ENCODE peak calls at places on chromosome 14, in eight cellular contexts. Y is tibial artery, V is fibroblast of villous mesenchyme, P is transverse colon, T is testis, K is heart right ventricle, Q is thoracic aorta, S is colonic mucosa. X is an unnamed sample.

GRCh38 chr14:56759094-56759493 is 51.2 kb downstream of the OTX2 start:
- DNase-seq in K (no peak), S (no peak), Q (no peak), P (no peak), T (no peak), V (no peak), Y (no peak), X (no peak)

GRCh38 chr14:59254911-59255545 is 66.6 kb downstream of the DAAM1 start:
- DNase-seq in V (peak), T (peak), K (no peak), S (peak), P (no peak), Y (peak), Q (no peak), X (no peak)

GRCh38 chr14:20499881-20500280 is 5.5 kb upstream of the RNASE10 start:
- DNase-seq in S (no peak), V (no peak), K (no peak), P (no peak), Y (no peak), T (no peak), Q (no peak), X (no peak)

GRCh38 chr14:63405715-63406114 is 87.0 kb upstream of the GPHB5 start:
- DNase-seq in S (no peak), Q (no peak), K (no peak), P (no peak), V (no peak), T (no peak), Y (no peak), X (no peak)

GRCh38 chr14:81449576-81449975 is 49.5 kb upstream of the STON2 start:
- DNase-seq in Y (no peak), P (no peak), T (no peak), Q (no peak), V (no peak), S (no peak), K (no peak), X (no peak)

GRCh38 chr14:62667515-62667914 is 377.7 kb downstream of the KCNH5 start:
- DNase-seq in K (no peak), P (no peak), S (no peak), Y (no peak), Q (no peak), T (no peak), V (no peak), X (no peak)

GRCh38 chr14:23573384-23573783 is 5.2 kb downstream of the JPH4 start:
- DNase-seq in P (no peak), Q (no peak), T (no peak), Y (no peak), V (no peak), S (no peak), K (no peak), X (no peak)

GRCh38 chr14:93267149-93267711 is 60.2 kb downstream of the UBR7 start:
- DNase-seq in Q (no peak), V (no peak), K (no peak), Y (no peak), T (no peak), P (no peak), S (no peak), X (no peak)

GRCh38 chr14:25108959-25109358 is 59.0 kb upstream of the STXBP6 start:
- DNase-seq in S (peak), Q (no peak), V (no peak), T (peak), P (peak), K (no peak), Y (no peak), X (peak)

GRCh38 chr14:96249016-96249415 is 7.0 kb upstream of the BDKRB1 start:
- DNase-seq in Q (no peak), V (peak), P (no peak), Y (peak), T (no peak), K (no peak), S (no peak), X (no peak)

GRCh38 chr14:37591311-37591940 is 3.6 kb downstream of the FOXA1 start:
- DNase-seq in S (peak), V (no peak), T (no peak), K (peak), Y (no peak), P (peak), Q (no peak), X (no peak)

GRCh38 chr14:81137316-81137715 is 83.4 kb downstream of the GTF2A1 start:
- DNase-seq in V (peak), T (no peak), S (no peak), Q (no peak), K (no peak), Y (no peak), P (no peak), X (peak)

GRCh38 chr14:38357557-38357956 is 101.7 kb upstream of the CLEC14A start:
- DNase-seq in T (no peak), Y (no peak), V (peak), S (no peak), Q (no peak), P (no peak), K (no peak), X (no peak)

GRCh38 chr14:60964901-60965300 is 16.0 kb downstream of the TRMT5 start:
- DNase-seq in Q (no peak), Y (no peak), S (no peak), P (no peak), V (no peak), T (no peak), K (no peak), X (no peak)

GRCh38 chr14:104287301-104288009 is 149.1 kb downstream of the KIF26A start:
- DNase-seq in Q (no peak), V (no peak), Y (no peak), S (no peak), K (no peak), P (no peak), T (no peak), X (no peak)

GRCh38 chr14:106820119-106820518 is 1293.7 kb downstream of the TMEM121 start:
- DNase-seq in P (no peak), K (no peak), Y (no peak), Q (no peak), V (no peak), T (no peak), S (no peak), X (no peak)

GRCh38 chr14:71403673-71404072 is 496.4 kb downstream of the PCNX1 start:
- DNase-seq in T (no peak), P (peak), K (no peak), S (peak), Y (no peak), Q (no peak), V (peak), X (no peak)

GRCh38 chr14:92437729-92438280 is 75.8 kb upstream of the RIN3 start:
- DNase-seq in V (no peak), P (no peak), Q (no peak), S (no peak), T (no peak), K (no peak), Y (no peak), X (no peak)

GRCh38 chr14:104880584-104881210 is 15.6 kb downstream of the CEP170B start:
- DNase-seq in Y (no peak), V (no peak), S (no peak), T (no peak), P (no peak), K (no peak), Q (no peak), X (no peak)

GRCh38 chr14:34676516-34677211 is 37.7 kb downstream of the CFL2 start:
- DNase-seq in S (no peak), Y (no peak), V (no peak), T (no peak), P (no peak), K (no peak), Q (no peak), X (no peak)

GRCh38 chr14:94876306-94876705 is 106.4 kb upstream of the GSC start:
- DNase-seq in S (no peak), K (no peak), P (no peak), T (no peak), V (no peak), Y (no peak), Q (no peak), X (no peak)

GRCh38 chr14:104433401-104434213 is 146.0 kb upstream of the C14orf180 start:
- DNase-seq in Q (no peak), S (peak), Y (no peak), V (no peak), P (no peak), K (no peak), T (no peak), X (no peak)

GRCh38 chr14:60151715-60152114 is 13.5 kb downstream of the DHRS7 start:
- DNase-seq in K (peak), Y (peak), V (peak), Q (peak), T (peak), P (peak), S (peak), X (no peak)

GRCh38 chr14:37131205-37131604 is 41.2 kb downstream of the SLC25A21 start:
- DNase-seq in Y (no peak), K (no peak), S (no peak), V (no peak), T (peak), P (no peak), Q (no peak), X (no peak)

GRCh38 chr14:69993326-69993725 is 114.1 kb downstream of the SMOC1 start:
- DNase-seq in T (peak), K (no peak), P (no peak), S (no peak), Y (no peak), Q (no peak), V (no peak), X (no peak)

GRCh38 chr14:69039287-69039628 is 60.2 kb upstream of the ACTN1 start:
- DNase-seq in K (no peak), V (peak), S (no peak), Y (no peak), T (no peak), P (no peak), Q (no peak), X (no peak)

GRCh38 chr14:68471029-68471963 is 321.6 kb downstream of the ZFP36L1 start:
- DNase-seq in V (no peak), T (no peak), Y (no peak), K (no peak), Q (no peak), P (no peak), S (no peak), X (no peak)

GRCh38 chr14:49187799-49188198 is 398.4 kb downstream of the RPS29 start:
- DNase-seq in Y (no peak), T (no peak), Q (no peak), S (no peak), V (no peak), K (no peak), P (no peak), X (no peak)

GRCh38 chr14:22900088-22900799 is 17.2 kb downstream of the REM2 start:
- DNase-seq in K (no peak), S (peak), T (peak), Q (no peak), Y (no peak), P (peak), V (peak), X (peak)

GRCh38 chr14:56333361-56334279 is 215.4 kb downstream of the PELI2 start:
- DNase-seq in Y (no peak), T (no peak), V (peak), K (no peak), S (no peak), P (no peak), Q (no peak), X (no peak)

GRCh38 chr14:96086032-96086431 is 46.9 kb downstream of the C14orf132 start:
- DNase-seq in V (peak), T (no peak), Y (no peak), S (no peak), Q (no peak), K (no peak), P (no peak), X (peak)

GRCh38 chr14:33297565-33297964 is 358.9 kb downstream of the NPAS3 start:
- DNase-seq in Q (no peak), Y (no peak), K (no peak), T (no peak), P (no peak), V (no peak), S (no peak), X (no peak)

GRCh38 chr14:58808828-58809227 is 171.1 kb downstream of the DACT1 start:
- DNase-seq in P (no peak), V (peak), K (no peak), T (peak), Q (no peak), Y (peak), S (peak), X (peak)

GRCh38 chr14:23067847-23068791 is 10.8 kb upstream of the CDH24 start:
- DNase-seq in T (no peak), Y (no peak), P (no peak), S (no peak), Q (no peak), K (no peak), V (no peak), X (no peak)

GRCh38 chr14:66709292-66709691 is 201.3 kb downstream of the GPHN start:
- DNase-seq in T (no peak), P (no peak), K (no peak), Y (no peak), S (no peak), V (no peak), Q (no peak), X (peak)

GRCh38 chr14:28305938-28306337 is 460.6 kb upstream of the FOXG1 start:
- DNase-seq in K (no peak), Q (no peak), P (no peak), T (no peak), V (no peak), Y (no peak), S (no peak), X (no peak)

GRCh38 chr14:102235275-102235897 is 69.6 kb downstream of the MOK start:
- DNase-seq in T (peak), V (peak), Y (peak), K (peak), P (peak), S (peak), Q (peak), X (peak)
- H3K4me3 ChIP-seq in T (peak), V (peak), Y (peak), K (peak), P (no peak), S (no peak), Q (peak), X (peak)

DNA sequence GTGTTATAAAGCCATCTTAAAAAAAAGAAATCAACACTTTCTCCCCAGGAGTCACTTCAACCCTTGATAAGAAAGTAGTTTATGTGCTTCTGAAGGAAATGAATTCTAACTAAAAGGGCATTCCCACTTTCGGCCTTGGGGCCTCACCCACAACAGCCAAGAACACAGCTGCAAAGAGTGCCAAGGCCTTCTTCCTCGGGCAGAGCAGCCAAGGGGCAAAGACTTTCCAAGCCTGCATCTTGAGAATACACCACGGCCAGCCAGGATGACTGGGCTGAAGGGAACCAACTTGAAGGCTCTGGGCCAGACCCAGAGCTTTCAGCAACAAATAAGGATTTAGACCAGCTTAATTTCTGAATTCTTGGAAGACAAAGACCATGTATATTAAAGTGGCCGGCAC is 60.4 kb upstream of the FOXN3 start:
- DNase-seq in S (peak), K (no peak), V (no peak), P (peak), T (peak), Y (peak), Q (peak), X (no peak)
- TF ChIP-seq CTCF in S (no peak), K (no peak), V (no peak), P (no peak), T (no peak), Y (no peak), Q (no peak), X (no peak)

DNA sequence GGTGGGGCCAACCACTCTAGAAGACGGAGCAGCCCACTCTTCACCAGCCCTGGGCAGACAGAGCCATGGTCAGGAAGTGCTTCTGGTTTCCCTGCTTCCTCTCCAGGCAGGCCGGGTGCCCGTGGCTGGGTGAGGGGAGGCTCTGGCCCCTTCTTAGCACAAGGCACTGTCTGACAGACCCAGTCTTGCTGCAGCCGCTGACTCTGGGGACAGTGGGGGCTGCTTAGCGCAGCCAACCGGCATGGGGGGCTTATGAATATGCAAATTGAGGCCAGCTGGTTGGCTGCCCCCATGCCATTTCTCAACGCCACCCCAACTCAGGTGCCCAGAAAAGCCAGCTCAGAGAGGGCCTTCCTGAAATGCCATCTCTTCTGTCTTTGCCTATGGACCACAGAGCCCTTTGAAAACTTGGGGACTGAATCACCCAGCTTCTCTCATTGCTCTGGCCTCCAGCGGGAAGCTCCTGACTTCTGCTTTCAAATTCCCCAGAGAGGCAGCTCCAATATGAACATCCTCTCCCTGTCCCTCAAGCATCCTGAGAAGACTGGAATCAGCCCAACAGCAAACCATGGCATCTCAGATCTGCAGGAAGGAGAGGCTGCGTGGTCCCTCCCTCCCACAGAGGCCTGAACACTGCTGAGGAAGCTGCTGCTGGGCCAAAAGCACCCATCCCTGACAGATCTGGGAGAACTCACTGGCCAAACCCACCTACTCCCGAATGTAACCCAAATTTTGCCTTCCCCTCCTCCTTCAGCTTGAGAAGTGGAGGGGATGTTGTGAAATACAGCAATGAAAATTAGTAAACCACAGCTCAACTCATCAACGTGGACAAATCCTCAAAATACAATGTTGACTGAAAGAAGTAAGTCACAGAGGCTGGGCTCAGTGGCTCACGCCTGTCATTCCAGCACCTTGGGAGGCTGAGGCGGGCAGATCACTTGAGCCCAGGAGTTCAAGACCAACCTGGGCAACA is at the start of gene PROX2:
- DNase-seq in Y (no peak), S (no peak), K (no peak), V (peak), P (no peak), T (no peak), Q (no peak), X (no peak)
- H3K4me3 ChIP-seq in Y (no peak), S (no peak), K (no peak), V (no peak), P (no peak), T (no peak), Q (no peak), X (no peak)

GRCh38 chr14:91371011-91371989 is 46.3 kb downstream of the CCDC88C start:
- DNase-seq in Q (no peak), P (no peak), S (no peak), T (no peak), V (no peak), K (no peak), Y (no peak), X (no peak)

GRCh38 chr14:91371990-91372375 is 45.6 kb downstream of the CCDC88C start:
- DNase-seq in P (no peak), T (no peak), Q (no peak), K (no peak), Y (no peak), V (no peak), S (no peak), X (no peak)

GRCh38 chr14:91374287-91374880 is 43.2 kb downstream of the CCDC88C start:
- DNase-seq in K (no peak), V (no peak), P (no peak), T (no peak), S (no peak), Y (no peak), Q (no peak), X (no peak)

GRCh38 chr14:91373591-91374245 is 43.9 kb downstream of the CCDC88C start:
- DNase-seq in P (no peak), T (no peak), S (no peak), K (no peak), V (no peak), Q (no peak), Y (no peak), X (no peak)

GRCh38 chr14:91372680-91373495 is 44.7 kb downstream of the CCDC88C start:
- DNase-seq in Y (no peak), T (no peak), V (no peak), Q (no peak), K (no peak), P (peak), S (no peak), X (no peak)
- TF ChIP-seq CTCF in Y (no peak), T (no peak), V (no peak), Q (no peak), K (no peak), P (no peak), S (no peak), X (no peak)

GRCh38 chr14:100056964-100057817 is 8.0 kb upstream of the EVL start:
- DNase-seq in S (no peak), V (peak), K (no peak), P (no peak), Y (no peak), Q (no peak), T (no peak), X (no peak)

GRCh38 chr14:100058777-100059432 is 6.3 kb upstream of the EVL start:
- DNase-seq in S (no peak), T (no peak), Y (no peak), K (no peak), V (no peak), Q (no peak), P (no peak), X (no peak)

GRCh38 chr14:100054553-100055075 is 10.6 kb upstream of the EVL start:
- DNase-seq in K (no peak), P (no peak), Q (no peak), Y (no peak), S (no peak), V (no peak), T (no peak), X (no peak)

GRCh38 chr14:100059433-100059781 is 5.8 kb upstream of the EVL start:
- DNase-seq in S (no peak), V (no peak), T (no peak), K (no peak), P (no peak), Q (no peak), Y (no peak), X (no peak)

DNA sequence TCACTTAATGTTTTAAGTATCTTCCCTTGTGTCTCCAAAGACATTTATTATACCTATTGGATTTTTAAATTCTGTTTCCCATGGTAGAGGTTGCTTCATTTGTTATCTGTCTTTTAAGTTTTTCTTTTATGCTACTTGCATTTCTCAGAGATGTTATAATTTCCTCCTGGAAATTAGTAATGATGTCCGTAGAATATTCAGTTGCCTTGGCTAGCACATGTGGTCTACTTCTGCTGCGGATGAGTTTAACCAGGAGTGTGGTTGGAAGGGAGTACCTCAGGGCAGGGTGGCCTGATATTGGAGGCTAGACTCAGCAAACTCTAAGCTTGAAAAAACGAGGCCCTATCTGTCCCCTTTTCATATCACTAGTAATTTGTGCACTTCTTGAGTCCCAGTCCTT is 8.8 kb upstream of the EVL start:
- DNase-seq in K (no peak), T (no peak), S (no peak), Q (no peak), Y (no peak), P (no peak), V (no peak), X (no peak)
- H3K4me3 ChIP-seq in K (no peak), T (no peak), S (no peak), Q (no peak), Y (no peak), P (no peak), V (no peak), X (no peak)